ENCODE peak calls at places on chromosomes 6 and 20, in five cellular contexts. R is RWPE1, O is colonic mucosa, Z is fibroblast of pulmonary artery, U is Calu3. G is an unnamed sample.

GRCh38 chr20:478010-478948 is 15.9 kb upstream of the TBC1D20 start:
- DNase-seq in R (no peak), O (no peak), Z (peak; percentile 85), U (no peak), G (no peak)

GRCh38 chr6:36997811-36998722 is 7.4 kb upstream of the FGD2 start:
- DNase-seq in R (no peak), O (no peak), Z (no peak), U (no peak), G (no peak)

GRCh38 chr20:14383326-14383725 is 45.9 kb upstream of the FLRT3 start:
- DNase-seq in R (no peak), O (no peak), Z (no peak), U (no peak), G (no peak)

GRCh38 chr6:134795696-134796095 is 154.2 kb downstream of the ALDH8A1 start:
- DNase-seq in R (no peak), O (no peak), Z (peak; percentile 43), U (no peak), G (no peak)

GRCh38 chr6:85403331-85404015 is 46.4 kb upstream of the NT5E start:
- DNase-seq in R (peak; percentile 87), O (no peak), Z (peak; percentile 93), U (no peak), G (no peak)

GRCh38 chr20:37387519-37388269 is 41.8 kb downstream of the SRC start:
- DNase-seq in R (no peak), O (no peak), Z (no peak), U (no peak), G (no peak)

GRCh38 chr6:53128842-53129241 is 19.8 kb downstream of the GCM1 start:
- DNase-seq in R (peak; percentile 10), O (no peak), Z (no peak), U (peak; percentile 47), G (no peak)

GRCh38 chr6:157225575-157225995 is 97.7 kb downstream of the TMEM242 start:
- DNase-seq in R (no peak), O (no peak), Z (no peak), U (no peak), G (no peak)

GRCh38 chr20:53949319-53949839 is 121.0 kb downstream of the BCAS1 start:
- DNase-seq in R (peak; percentile 90), O (no peak), Z (peak; percentile 92), U (peak; percentile 61), G (peak; percentile 47)

GRCh38 chr6:52499026-52499425 is 77.8 kb downstream of the TRAM2 start:
- DNase-seq in R (no peak), O (no peak), Z (peak; percentile 68), U (no peak), G (no peak)

GRCh38 chr6:31586596-31586995 is 519 bp downstream of the LST1 start:
- DNase-seq in R (no peak), O (no peak), Z (no peak), U (no peak), G (peak; percentile 38)

GRCh38 chr6:56649053-56649769 is 6.5 kb upstream of the DST start:
- DNase-seq in R (no peak), O (no peak), Z (peak; percentile 54), U (no peak), G (no peak)

GRCh38 chr6:157143171-157143884 is 180.0 kb downstream of the TMEM242 start:
- DNase-seq in R (no peak), O (no peak), Z (peak; percentile 92), U (no peak), G (no peak)

GRCh38 chr20:41411458-41411857 is 44.8 kb upstream of the EMILIN3 start:
- DNase-seq in R (peak; percentile 37), O (no peak), Z (peak; percentile 55), U (no peak), G (no peak)

GRCh38 chr20:33304046-33304445 is 21.0 kb downstream of the BPIFB1 start:
- DNase-seq in R (no peak), O (no peak), Z (no peak), U (no peak), G (no peak)

GRCh38 chr6:24329022-24329421 is 28.8 kb downstream of the DCDC2 start:
- DNase-seq in R (no peak), O (no peak), Z (no peak), U (no peak), G (no peak)

GRCh38 chr6:132443206-132443605 is 41.9 kb upstream of the MOXD1 start:
- DNase-seq in R (no peak), O (no peak), Z (peak; percentile 26), U (no peak), G (no peak)

GRCh38 chr6:66264376-66264775 is 557.4 kb upstream of the EYS start:
- DNase-seq in R (peak; percentile 1), O (no peak), Z (no peak), U (no peak), G (no peak)

DNA sequence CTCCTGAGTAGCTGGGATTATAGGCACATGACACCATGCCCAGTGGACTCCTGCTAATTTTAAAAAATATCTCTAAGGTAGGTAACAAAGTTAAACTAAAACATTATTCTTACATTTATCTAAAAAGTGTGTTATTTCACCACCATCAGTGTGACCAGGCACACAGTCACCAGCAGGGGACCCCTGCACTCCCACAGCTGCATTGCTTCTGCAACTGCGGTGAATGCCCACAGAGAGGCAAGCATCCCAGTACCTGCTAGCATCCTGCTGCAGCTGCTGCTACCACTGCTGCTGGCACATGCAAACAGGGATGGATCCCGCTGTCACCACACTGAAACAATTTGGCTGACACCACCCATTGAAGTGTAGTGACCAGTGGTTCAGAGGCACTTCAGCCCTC is 21.9 kb upstream of the EPB41L2 start:
- DNase-seq in R (no peak), O (no peak), Z (no peak), U (no peak), G (no peak)
- TF ChIP-seq CTCF in R (no peak), O (no peak), Z (no peak), U (peak; percentile 15), G (no peak)

DNA sequence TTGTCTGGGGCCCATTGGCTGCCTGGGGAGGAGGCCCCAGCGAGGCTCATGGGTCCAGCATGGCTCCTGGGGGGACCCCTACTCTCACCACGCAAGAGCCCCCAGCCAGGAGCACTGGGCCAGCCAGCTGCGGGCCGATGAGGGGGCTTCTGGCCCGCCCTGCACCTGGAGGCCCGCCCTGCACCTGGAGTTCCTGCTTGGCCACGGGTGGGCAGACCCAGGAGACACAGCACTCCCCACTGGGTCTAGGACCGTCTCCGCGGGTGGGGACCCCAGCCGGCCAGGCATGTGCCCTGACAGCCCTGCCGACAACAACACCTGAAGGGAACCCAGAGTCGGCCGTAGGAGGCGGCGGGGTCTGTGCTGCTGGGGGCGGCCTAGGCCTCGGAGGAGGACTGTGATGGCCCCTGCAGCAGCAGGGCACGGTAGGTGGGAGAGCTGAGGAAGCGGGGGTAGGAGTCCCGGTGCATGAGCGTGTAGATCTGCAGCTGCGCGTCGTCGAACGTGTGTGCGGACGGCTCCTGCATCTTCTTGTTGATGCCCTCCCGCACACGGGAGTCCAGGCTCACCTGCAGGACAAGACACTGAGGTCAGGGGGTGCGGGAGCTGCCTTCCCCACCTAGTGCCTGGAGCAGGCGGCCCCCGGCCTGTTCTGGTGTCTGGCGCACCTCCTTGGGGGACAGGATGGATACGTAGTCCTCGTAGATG is 5.7 kb downstream of the RGS19 start:
- DNase-seq in R (no peak), O (no peak), Z (no peak), U (no peak), G (no peak)
- TF ChIP-seq CTCF in R (no peak), O (no peak), Z (no peak), U (no peak), G (no peak)

GRCh38 chr6:3228791-3229565 is 1.5 kb upstream of the TUBB2B start:
- DNase-seq in R (no peak), O (no peak), Z (no peak), U (no peak), G (no peak)

GRCh38 chr6:3226422-3227362 is 761 bp downstream of the TUBB2B start:
- DNase-seq in R (no peak), O (peak; percentile 27), Z (no peak), U (no peak), G (peak; percentile 42)

GRCh38 chr6:3229566-3230274 is 2.3 kb upstream of the TUBB2B start:
- DNase-seq in R (no peak), O (no peak), Z (no peak), U (no peak), G (peak; percentile 41)

GRCh38 chr6:3227363-3228045 is at the start of gene TUBB2B:
- DNase-seq in R (no peak), O (no peak), Z (no peak), U (peak; percentile 16), G (peak; percentile 27)

DNA sequence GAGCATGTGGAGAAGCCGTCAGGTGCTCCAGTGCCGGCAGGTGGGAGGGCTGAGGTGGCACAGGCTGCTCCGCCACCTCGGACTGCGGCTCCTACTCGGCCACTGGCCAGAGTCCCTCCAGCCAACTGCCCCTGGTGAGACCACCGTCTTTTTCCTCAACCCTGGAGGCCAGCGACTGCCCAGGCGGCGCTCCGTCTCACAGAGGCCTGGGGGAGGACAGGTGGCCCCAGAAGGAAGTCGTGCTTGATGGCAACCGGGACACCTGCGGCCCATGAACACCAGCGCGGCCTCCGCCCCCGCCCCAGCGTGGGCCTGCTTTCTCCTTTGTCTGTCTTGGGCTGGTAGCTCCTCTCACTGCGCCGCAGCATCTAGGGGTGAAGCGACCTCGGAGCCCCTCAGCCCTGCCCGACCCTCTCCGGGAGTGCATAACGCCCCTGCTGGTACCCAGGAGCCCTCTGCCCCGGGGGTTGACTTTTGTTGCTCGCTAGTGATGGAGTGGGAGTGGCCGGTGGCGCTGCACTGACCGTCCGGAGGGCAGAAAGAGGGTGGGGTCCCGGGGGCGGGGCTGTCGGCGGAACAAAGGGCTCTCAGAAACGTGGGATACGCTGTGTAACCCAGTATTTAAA is 706 bp upstream of the TUBB2B start:
- DNase-seq in R (no peak), O (no peak), Z (no peak), U (no peak), G (peak; percentile 36)
- TF ChIP-seq CTCF in R (no peak), O (no peak), Z (no peak), U (no peak), G (no peak)

GRCh38 chr20:51334609-51335008 is 207.9 kb downstream of the NFATC2 start:
- DNase-seq in R (no peak), O (no peak), Z (no peak), U (no peak), G (no peak)

GRCh38 chr20:51337126-51337805 is 205.3 kb downstream of the NFATC2 start:
- DNase-seq in R (no peak), O (no peak), Z (no peak), U (no peak), G (no peak)

GRCh38 chr20:51333971-51334370 is 208.5 kb downstream of the NFATC2 start:
- DNase-seq in R (no peak), O (no peak), Z (no peak), U (no peak), G (no peak)

GRCh38 chr20:51333446-51333845 is 209.1 kb downstream of the NFATC2 start:
- DNase-seq in R (no peak), O (no peak), Z (no peak), U (no peak), G (no peak)

GRCh38 chr20:51335329-51335841 is 207.1 kb downstream of the NFATC2 start:
- DNase-seq in R (peak; percentile 94), O (no peak), Z (peak; percentile 95), U (no peak), G (no peak)
- TF ChIP-seq CTCF in R (no peak), O (no peak), Z (no peak), U (no peak), G (no peak)

GRCh38 chr6:64281167-64281566 is 645.6 kb downstream of the PHF3 start:
- DNase-seq in R (no peak), O (no peak), Z (no peak), U (no peak), G (no peak)

DNA sequence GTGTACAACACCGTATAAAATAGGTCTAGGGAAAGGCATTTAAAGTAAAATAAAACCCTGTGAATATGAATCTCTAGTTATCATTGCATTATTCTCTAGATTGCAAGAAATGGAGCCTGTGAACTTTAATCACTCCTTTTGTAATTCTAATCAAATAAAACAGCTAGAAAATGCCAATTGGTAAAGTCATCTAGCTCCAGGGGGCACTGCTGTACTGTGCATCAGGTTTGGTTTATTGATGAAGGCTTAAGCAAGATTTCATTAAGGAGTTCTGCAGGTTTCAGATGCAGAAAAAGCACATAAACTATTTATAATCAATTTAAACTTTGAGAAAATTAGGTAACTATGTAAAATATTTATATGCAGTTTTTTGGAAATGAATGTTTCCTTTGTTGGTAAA is 645.0 kb downstream of the PHF3 start:
- DNase-seq in R (peak; percentile 8), O (peak; percentile 41), Z (peak; percentile 69), U (peak; percentile 32), G (no peak)
- TF ChIP-seq CTCF in R (peak; percentile 28), O (no peak), Z (peak; percentile 53), U (peak; percentile 21), G (no peak)